ENCODE peak calls at places on chromosomes 3 and 15, in seven cellular contexts. P, N, A, C, O, D and E are unnamed samples.

GRCh38 chr3:13574798-13575451 is 26.0 kb downstream of the FBLN2 start:
- DNase-seq in A (no peak), N (no peak), P (no peak), O (no peak), D (no peak), C (no peak), E (peak)

GRCh38 chr3:127037021-127037400 is 54.1 kb downstream of the PLXNA1 start:
- DNase-seq in A (no peak), N (no peak), P (no peak), D (no peak), C (no peak), O (no peak), E (no peak)

GRCh38 chr3:115190747-115191146 is 43.7 kb upstream of the ZBTB20 start:
- DNase-seq in O (no peak), C (no peak), N (no peak), P (no peak), D (no peak), A (no peak), E (no peak)

GRCh38 chr3:100366424-100366823 is 31.9 kb downstream of the NIT2 start:
- DNase-seq in O (no peak), C (no peak), A (no peak), P (no peak), N (no peak), D (no peak), E (no peak)

GRCh38 chr3:42376397-42376798 is 34.0 kb downstream of the LYZL4 start:
- DNase-seq in A (peak), N (peak), D (no peak), O (no peak), C (peak), P (no peak), E (peak)

GRCh38 chr3:71160800-71161546 is 422.6 kb downstream of the FOXP1 start:
- DNase-seq in N (no peak), D (no peak), A (no peak), O (no peak), C (no peak), P (no peak), E (no peak)

GRCh38 chr15:64618138-64618537 is 157.3 kb downstream of the RBPMS2 start:
- DNase-seq in O (no peak), P (no peak), D (no peak), A (no peak), C (no peak), N (no peak), E (no peak)

GRCh38 chr3:46935168-46935858 is 41.2 kb downstream of the CCDC12 start:
- DNase-seq in A (peak), P (peak), O (peak), D (peak), N (peak), C (peak), E (peak)